ENCODE peak calls at places on chromosomes 16 and 17, in four cellular contexts. E is K562, B is HepG2, K is Panc1. H is an unnamed sample.

GRCh38 chr16:51465026-51465425 is 314.0 kb upstream of the SALL1 start:
- DNase-seq in E (no peak), B (no peak), K (no peak), H (no peak)

GRCh38 chr17:32822996-32823395 is 53.9 kb downstream of the MYO1D start:
- DNase-seq in E (no peak), B (no peak), K (no peak), H (no peak)

GRCh38 chr16:86953631-86954465 is 363.3 kb downstream of the C16orf95 start:
- DNase-seq in E (no peak), B (no peak), K (no peak), H (no peak)

GRCh38 chr17:79986441-79987186 is 49.1 kb downstream of the TBC1D16 start:
- DNase-seq in E (no peak), B (peak), K (no peak), H (no peak)

GRCh38 chr17:64296246-64296645 is 33.2 kb upstream of the TEX2 start:
- DNase-seq in E (no peak), B (no peak), K (no peak), H (no peak)

GRCh38 chr16:9115277-9115676 is 23.8 kb downstream of the HAPSTR1 start:
- DNase-seq in E (no peak), B (no peak), K (no peak), H (no peak)

GRCh38 chr17:77727216-77727615 is 231.3 kb upstream of the TNRC6C start:
- DNase-seq in E (no peak), B (no peak), K (no peak), H (no peak)

GRCh38 chr17:79126139-79126538 is 51.5 kb downstream of the ENGASE start:
- DNase-seq in E (no peak), B (peak), K (no peak), H (no peak)

GRCh38 chr16:77833906-77834599 is 45.7 kb downstream of the VAT1L start:
- DNase-seq in E (no peak), B (no peak), K (no peak), H (no peak)

GRCh38 chr17:17836818-17837379 is at the start of gene SREBF1:
- DNase-seq in E (peak), B (peak), K (no peak), H (no peak)

GRCh38 chr17:78958556-78959191 is 21.0 kb downstream of the LGALS3BP start:
- DNase-seq in E (peak), B (no peak), K (no peak), H (no peak)

DNA sequence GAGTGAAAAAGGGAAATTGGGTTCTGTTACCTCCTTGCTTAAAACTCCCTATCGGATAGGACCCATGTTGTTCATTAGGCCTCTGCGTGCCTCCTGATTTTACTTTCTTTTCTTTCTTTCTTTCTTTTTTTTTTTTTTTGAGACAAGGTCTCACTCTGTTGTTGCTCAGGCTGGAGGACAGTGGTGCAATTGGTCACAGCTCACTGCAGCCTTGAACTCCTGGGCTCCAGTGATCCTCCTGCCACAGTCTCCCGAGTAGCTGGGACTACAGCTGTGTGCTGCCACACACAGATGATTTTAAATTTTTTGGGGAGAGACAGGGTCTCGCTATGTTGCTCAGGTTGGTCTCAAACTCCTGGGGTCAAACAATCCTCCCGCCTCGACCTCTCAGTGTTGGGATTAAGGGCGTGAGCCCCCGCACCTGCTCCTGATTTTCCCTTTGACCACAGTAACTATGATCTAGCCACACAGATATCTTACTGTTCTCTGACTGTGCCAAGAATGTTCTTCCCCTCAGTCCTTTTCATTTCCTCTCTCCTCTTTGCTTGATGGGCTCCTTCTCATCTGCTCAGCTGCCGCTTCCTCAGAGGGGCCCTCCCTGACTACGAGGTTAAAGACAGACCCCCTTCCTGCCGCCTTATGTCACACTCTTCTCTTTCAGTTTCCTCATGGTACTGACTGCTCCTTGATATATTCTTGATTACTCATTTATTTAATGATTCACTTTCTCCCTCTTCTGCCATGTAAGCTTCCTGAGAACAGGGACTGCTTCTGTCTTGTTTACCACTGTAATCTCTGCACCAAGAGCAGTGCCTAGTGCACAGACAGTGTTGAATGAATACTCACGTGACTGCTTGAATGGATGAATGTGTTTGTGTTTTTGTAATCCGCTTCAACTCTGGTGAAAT is 44.3 kb downstream of the LCMT1 start:
- DNase-seq in E (no peak), B (no peak), K (no peak), H (no peak)
- TF ChIP-seq TCF7L2 in E (no peak), B (no peak), K (no peak), H (no peak)

GRCh38 chr17:31310260-31310659 is 3.6 kb downstream of the EVI2B start:
- DNase-seq in E (no peak), B (no peak), K (no peak), H (no peak)
- TF ChIP-seq TCF7L2 in E (no peak), B (no peak), K (no peak), H (no peak)

DNA sequence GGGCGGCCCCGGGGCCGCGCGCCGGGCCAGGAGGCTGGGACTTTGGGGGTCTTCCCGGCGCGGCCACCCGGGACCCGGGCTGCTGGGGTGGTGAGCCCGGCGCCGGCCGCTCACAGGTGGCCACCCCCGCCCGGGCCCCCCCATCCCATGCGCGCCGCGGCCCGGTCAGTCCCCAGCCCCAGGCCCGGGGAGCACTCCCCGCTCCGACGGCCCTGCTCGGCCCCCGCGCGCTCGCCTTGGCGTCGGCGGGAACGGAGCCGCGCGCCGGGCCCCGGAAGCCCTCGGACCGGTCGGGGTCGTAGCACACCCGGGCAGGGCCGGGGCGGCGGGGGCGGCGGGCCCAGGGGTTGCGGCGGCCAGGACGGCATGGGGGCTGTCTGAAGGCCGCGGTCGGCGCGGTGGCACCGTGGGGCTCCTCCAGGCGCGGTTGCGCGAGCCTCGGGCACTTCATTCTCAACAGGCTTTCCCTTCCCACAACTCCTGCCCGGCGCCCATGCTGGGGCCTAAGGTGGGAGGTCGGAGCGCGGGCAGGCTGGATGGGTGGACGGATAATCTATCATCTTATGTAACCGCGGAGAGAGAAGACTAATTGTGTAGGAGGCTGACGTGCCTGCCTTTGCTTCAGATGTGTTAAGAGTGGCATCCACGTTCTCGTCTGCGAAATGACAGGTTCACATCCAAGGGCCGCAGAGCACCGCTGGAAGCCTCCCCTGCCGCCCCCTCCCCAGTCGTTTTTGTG is 607 bp downstream of the BAIAP2 start:
- DNase-seq in E (no peak), B (no peak), K (no peak), H (no peak)
- TF ChIP-seq TCF7L2 in E (no peak), B (no peak), K (no peak), H (no peak)

GRCh38 chr17:1995321-1996242 is 29.6 kb downstream of the RTN4RL1 start:
- DNase-seq in E (no peak), B (peak), K (no peak), H (no peak)
- TF ChIP-seq TCF7L2 in E (no peak), B (no peak), K (no peak), H (no peak)

GRCh38 chr17:44170499-44171201 is at the start of gene ASB16:
- DNase-seq in E (no peak), B (no peak), K (no peak), H (no peak)
- TF ChIP-seq TCF7L2 in E (no peak), B (no peak), K (no peak), H (no peak)